ENCODE peak calls at places on chromosome 3, in nine cellular contexts. N is NB4, F is A549, M is Peyer's patch, S is spleen, B is suprapubic skin, G is transverse colon, D is lower leg skin, L is HepG2. W is an unnamed sample.
A peak's percentile ranks its signal among the peaks of the same experiment; 100 is the strongest.

GRCh38 chr3:65595222-65595996 is 443.3 kb downstream of the MAGI1 start:
- DNase-seq in L (no peak), G (no peak), F (no peak), S (no peak), D (no peak), N (no peak), B (no peak), M (no peak), W (no peak)

GRCh38 chr3:111895079-111895478 is 36.0 kb downstream of the PHLDB2 start:
- DNase-seq in D (no peak), L (peak; percentile 16), G (no peak), F (peak; percentile 47), N (peak; percentile 12), B (no peak), M (no peak), S (no peak), W (no peak)

GRCh38 chr3:182592747-182593146 is 200.6 kb upstream of the ATP11B start:
- DNase-seq in M (no peak), B (no peak), F (no peak), N (no peak), G (no peak), L (no peak), S (no peak), D (no peak), W (no peak)

GRCh38 chr3:77468408-77469045 is 428.6 kb downstream of the ROBO2 start:
- DNase-seq in M (no peak), D (no peak), L (no peak), G (no peak), F (no peak), N (no peak), S (no peak), B (no peak), W (no peak)

GRCh38 chr3:111712294-111713180 is 117.4 kb upstream of the ZBED2 start:
- DNase-seq in G (no peak), D (no peak), M (no peak), F (no peak), B (no peak), L (no peak), N (peak; percentile 12), S (peak; percentile 78), W (no peak)

GRCh38 chr3:65672876-65673815 is 365.6 kb downstream of the MAGI1 start:
- DNase-seq in L (peak; percentile 25), N (peak; percentile 52), D (peak; percentile 27), B (no peak), G (peak; percentile 40), F (peak; percentile 9), M (peak; percentile 66), S (no peak), W (peak; percentile 60)

GRCh38 chr3:193874997-193875593 is 260.9 kb upstream of the HES1 start:
- DNase-seq in N (no peak), F (no peak), S (no peak), L (no peak), D (no peak), G (no peak), M (no peak), B (no peak), W (no peak)

GRCh38 chr3:23594897-23595670 is 210.7 kb upstream of the UBE2E1 start:
- DNase-seq in F (no peak), L (no peak), B (no peak), S (no peak), D (no peak), N (peak; percentile 9), M (no peak), G (no peak), W (no peak)

GRCh38 chr3:10196389-10197052 is 31.8 kb downstream of the IRAK2 start:
- DNase-seq in S (no peak), F (no peak), N (peak; percentile 96), M (no peak), L (no peak), D (no peak), B (no peak), G (peak; percentile 33), W (no peak)

GRCh38 chr3:40043444-40043755 is 234.0 kb downstream of the MYRIP start:
- DNase-seq in L (no peak), N (no peak), D (no peak), M (no peak), B (no peak), F (no peak), S (no peak), G (no peak), W (no peak)

GRCh38 chr3:15512173-15512572 is 9.3 kb downstream of the COLQ start:
- DNase-seq in S (no peak), N (no peak), M (no peak), D (no peak), G (no peak), B (no peak), F (no peak), L (no peak), W (no peak)

GRCh38 chr3:46929324-46929723 is 47.2 kb downstream of the CCDC12 start:
- DNase-seq in G (peak; percentile 76), B (peak; percentile 59), L (no peak), F (no peak), D (no peak), S (peak; percentile 74), M (peak; percentile 72), N (peak; percentile 33), W (no peak)

GRCh38 chr3:74273555-74274402 is 340.7 kb downstream of the CNTN3 start:
- DNase-seq in D (no peak), N (no peak), F (no peak), G (peak; percentile 8), B (no peak), L (no peak), S (no peak), M (no peak), W (no peak)

GRCh38 chr3:186108106-186108940 is 566 bp downstream of the ETV5 start:
- DNase-seq in N (peak; percentile 85), B (peak; percentile 78), M (peak; percentile 66), G (no peak), D (peak; percentile 32), L (peak; percentile 59), F (peak; percentile 76), S (peak; percentile 90), W (peak; percentile 50)

DNA sequence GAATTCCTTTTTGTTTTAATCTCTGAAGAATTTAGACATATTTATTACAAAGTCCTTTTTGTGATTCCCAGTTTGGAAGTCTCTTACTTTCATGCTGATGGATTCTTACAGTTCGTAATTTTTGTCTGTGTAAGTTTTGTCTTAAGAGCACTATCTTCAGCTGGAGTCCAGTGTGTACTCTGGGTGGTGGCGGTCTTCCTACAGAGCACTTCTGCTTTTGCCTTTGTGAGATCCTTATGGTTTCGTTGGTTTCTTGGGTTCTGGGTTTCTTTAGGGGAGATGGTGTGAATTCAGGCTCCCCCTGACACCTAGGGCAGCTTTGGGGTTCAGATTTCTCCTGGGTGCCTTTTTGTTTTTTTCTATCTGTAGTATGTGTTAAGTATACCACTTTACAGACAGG is 45.3 kb downstream of the PLS1 start:
- DNase-seq in D (no peak), L (no peak), G (no peak), B (no peak), M (no peak), F (no peak), N (peak; percentile 13), S (no peak), W (no peak)
- H3K4me3 ChIP-seq in D (no peak overlapping the region), L (no peak overlapping the region), G (no peak overlapping the region), B (no peak overlapping the region), M (no peak overlapping the region), F (no peak overlapping the region), N (no peak overlapping the region), S (no peak overlapping the region), W (no peak overlapping the region)

GRCh38 chr3:177231237-177231636 is 34.0 kb upstream of the TBL1XR1 start:
- DNase-seq in G (no peak), N (peak; percentile 34), M (no peak), L (no peak), F (no peak), B (no peak), S (no peak), D (no peak), W (no peak)
- TF ChIP-seq POLR2A in G (no peak), N (no peak), M (no peak), L (no peak), F (no peak), B (no peak), S (no peak), D (no peak), W (no peak)

GRCh38 chr3:196179380-196180308 is 31.6 kb downstream of the ZDHHC19 start:
- DNase-seq in S (peak; percentile 92), D (no peak), N (peak; percentile 92), F (no peak), M (peak; percentile 66), B (no peak), L (no peak), G (peak; percentile 52), W (no peak)
- H3K4me3 ChIP-seq in S (peak overlapping the region; percentile 48), D (no peak overlapping the region), N (peak overlapping the region; percentile 14), F (no peak overlapping the region), M (no peak overlapping the region), B (no peak overlapping the region), L (peak overlapping the region; percentile 2), G (no peak overlapping the region), W (no peak overlapping the region)

GRCh38 chr3:98558100-98558499 is 26.3 kb downstream of the GPR15 start:
- DNase-seq in N (no peak), M (no peak), G (no peak), F (no peak), D (no peak), L (no peak), B (no peak), S (no peak), W (no peak)

GRCh38 chr3:98554580-98554979 is 22.8 kb downstream of the GPR15 start:
- DNase-seq in F (no peak), N (no peak), G (no peak), M (no peak), B (no peak), S (no peak), L (no peak), D (no peak), W (no peak)

GRCh38 chr3:98556164-98557130 is 24.7 kb downstream of the GPR15 start:
- DNase-seq in L (no peak), G (no peak), M (no peak), S (no peak), D (no peak), F (no peak), B (no peak), N (no peak), W (no peak)

GRCh38 chr3:98555025-98555379 is 23.2 kb downstream of the GPR15 start:
- DNase-seq in G (no peak), M (no peak), S (no peak), D (no peak), F (no peak), B (no peak), L (no peak), N (no peak), W (no peak)

DNA sequence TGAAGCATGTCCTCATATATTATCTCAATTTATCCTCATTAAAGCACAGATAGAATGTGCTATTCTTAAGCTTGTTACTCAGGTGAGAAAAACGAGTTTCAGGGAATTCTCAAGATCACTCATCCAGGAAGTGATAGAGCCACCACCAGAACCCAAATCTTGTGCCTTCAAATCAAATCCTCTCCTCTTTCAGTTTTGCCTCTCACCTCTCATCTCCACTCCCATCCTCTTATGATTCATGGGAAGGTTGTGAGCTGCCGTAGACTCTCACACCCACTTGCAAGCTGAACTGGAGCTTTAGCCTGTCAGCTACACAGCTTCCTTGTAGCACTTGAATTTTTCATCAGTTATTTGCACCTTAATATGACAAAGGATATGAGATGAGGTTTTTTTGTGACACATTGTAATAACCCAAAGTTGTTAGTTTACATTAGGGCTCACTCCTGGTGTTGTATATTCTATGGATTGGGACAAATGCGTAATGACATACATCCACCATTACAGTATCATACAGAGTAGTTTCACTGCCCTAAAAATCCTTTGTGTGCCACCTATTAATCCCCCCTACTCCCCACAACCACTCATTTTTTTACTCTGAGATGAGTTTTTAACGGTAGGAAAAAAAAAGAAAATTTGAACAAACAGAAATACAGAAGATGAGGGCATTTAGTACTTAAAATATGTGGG is 25.7 kb downstream of the GPR15 start:
- DNase-seq in G (no peak), F (no peak), L (no peak), B (no peak), N (no peak), M (no peak), D (no peak), S (no peak), W (no peak)
- TF ChIP-seq POLR2A in G (no peak), F (no peak), L (no peak), B (no peak), N (no peak), M (no peak), D (no peak), S (no peak), W (no peak)

W was measured in right lobe of liver.